ENCODE peak calls at places on chromosomes 5 and 9, in seven cellular contexts. C, D, L, P, X, G and J are unnamed samples.

GRCh38 chr9:16475996-16476395 is 394.5 kb downstream of the BNC2 start:
- DNase-seq in L (no peak), C (no peak), P (no peak), D (no peak), X (no peak), G (no peak), J (no peak)

GRCh38 chr5:169354263-169354662 is 53.3 kb upstream of the SLIT3 start:
- DNase-seq in C (no peak), X (no peak), G (no peak), L (no peak), P (no peak), D (no peak), J (no peak)

GRCh38 chr9:131072107-131072870 is 24.0 kb upstream of the AIF1L start:
- DNase-seq in L (no peak), P (no peak), D (no peak), C (no peak), X (no peak), G (no peak), J (no peak)

GRCh38 chr5:156380846-156381245 is 53.9 kb downstream of the SGCD start:
- DNase-seq in L (no peak), P (no peak), D (no peak), C (no peak), G (no peak), X (no peak), J (no peak)

GRCh38 chr5:149381986-149382338 is 2.9 kb upstream of the IL17B start:
- DNase-seq in D (peak; percentile 89), L (no peak), P (peak; percentile 83), X (no peak), G (peak; percentile 70), C (peak; percentile 77), J (peak; percentile 74)

GRCh38 chr9:97109194-97109811 is 70.4 kb upstream of the CTSV start:
- DNase-seq in P (peak; percentile 47), X (no peak), C (no peak), D (no peak), G (no peak), L (no peak), J (no peak)

GRCh38 chr5:65262094-65262493 is 219.6 kb downstream of the ADAMTS6 start:
- DNase-seq in L (no peak), P (peak; percentile 29), D (peak; percentile 29), X (no peak), C (peak; percentile 18), G (no peak), J (no peak)

GRCh38 chr9:76658510-76659231 is 105.6 kb upstream of the PCA3 start:
- DNase-seq in L (no peak), X (no peak), G (no peak), C (no peak), P (no peak), D (no peak), J (no peak)

GRCh38 chr5:17713301-17713700 is 79.0 kb downstream of the TAF11L14 start:
- DNase-seq in L (no peak), C (no peak), P (no peak), G (no peak), X (no peak), D (no peak), J (no peak)

GRCh38 chr9:136578915-136579637 is 33.2 kb upstream of the NOTCH1 start:
- DNase-seq in L (no peak), C (no peak), X (no peak), D (no peak), P (peak; percentile 52), G (no peak), J (no peak)

GRCh38 chr5:90518666-90519065 is 10.7 kb downstream of the LYSMD3 start:
- DNase-seq in L (no peak), C (no peak), D (no peak), G (no peak), X (no peak), P (no peak), J (no peak)

GRCh38 chr9:129550199-129550839 is 70.6 kb downstream of the C9orf50 start:
- DNase-seq in D (peak; percentile 89), L (no peak), P (peak; percentile 90), X (no peak), G (peak; percentile 64), C (peak; percentile 86), J (peak; percentile 85)

GRCh38 chr9:97528529-97529230 is 27.2 kb downstream of the TMOD1 start:
- DNase-seq in D (no peak), X (no peak), C (no peak), P (no peak), G (no peak), L (no peak), J (peak; percentile 59)

GRCh38 chr5:173309731-173310130 is 18.5 kb downstream of the STC2 start:
- DNase-seq in C (no peak), D (no peak), P (no peak), G (no peak), L (no peak), X (peak; percentile 61), J (no peak)

GRCh38 chr5:164224772-164225171 is 719.4 kb downstream of the MAT2B start:
- DNase-seq in X (no peak), L (no peak), C (no peak), G (no peak), D (no peak), P (no peak), J (no peak)

GRCh38 chr9:101028346-101029299 is at the start of gene PLPPR1:
- DNase-seq in D (no peak), L (no peak), P (peak; percentile 27), C (peak; percentile 17), X (no peak), G (peak; percentile 57), J (peak; percentile 77)

GRCh38 chr5:172303090-172303995 is 19.8 kb upstream of the UBTD2 start:
- DNase-seq in D (no peak), X (no peak), G (no peak), C (no peak), P (no peak), L (no peak), J (no peak)

DNA sequence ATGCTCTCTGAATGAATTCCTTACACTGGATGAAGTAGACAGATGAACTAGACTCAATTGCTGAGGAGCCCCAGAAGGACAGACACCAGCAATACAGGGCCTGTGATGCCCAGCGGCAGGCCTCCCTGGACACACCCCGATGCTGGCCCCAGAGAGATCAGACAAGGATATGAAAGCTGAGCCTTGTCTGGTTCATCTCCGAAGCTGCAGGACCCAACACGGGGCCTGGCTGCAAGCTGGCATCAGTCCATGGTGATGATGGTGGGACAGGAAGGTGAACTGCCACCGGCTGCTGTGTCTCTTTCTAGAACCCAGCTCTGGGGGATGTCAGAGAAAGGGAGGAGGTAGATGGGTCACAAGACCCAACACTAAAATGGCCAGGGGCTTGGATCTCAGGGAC is 104.0 kb upstream of the LMX1B start:
- DNase-seq in G (no peak), D (no peak), C (no peak), X (no peak), P (no peak), L (no peak), J (peak; percentile 27)
- TF ChIP-seq CTCF in G (no peak), D (no peak), C (no peak), X (no peak), P (no peak), L (no peak), J (no peak)

DNA sequence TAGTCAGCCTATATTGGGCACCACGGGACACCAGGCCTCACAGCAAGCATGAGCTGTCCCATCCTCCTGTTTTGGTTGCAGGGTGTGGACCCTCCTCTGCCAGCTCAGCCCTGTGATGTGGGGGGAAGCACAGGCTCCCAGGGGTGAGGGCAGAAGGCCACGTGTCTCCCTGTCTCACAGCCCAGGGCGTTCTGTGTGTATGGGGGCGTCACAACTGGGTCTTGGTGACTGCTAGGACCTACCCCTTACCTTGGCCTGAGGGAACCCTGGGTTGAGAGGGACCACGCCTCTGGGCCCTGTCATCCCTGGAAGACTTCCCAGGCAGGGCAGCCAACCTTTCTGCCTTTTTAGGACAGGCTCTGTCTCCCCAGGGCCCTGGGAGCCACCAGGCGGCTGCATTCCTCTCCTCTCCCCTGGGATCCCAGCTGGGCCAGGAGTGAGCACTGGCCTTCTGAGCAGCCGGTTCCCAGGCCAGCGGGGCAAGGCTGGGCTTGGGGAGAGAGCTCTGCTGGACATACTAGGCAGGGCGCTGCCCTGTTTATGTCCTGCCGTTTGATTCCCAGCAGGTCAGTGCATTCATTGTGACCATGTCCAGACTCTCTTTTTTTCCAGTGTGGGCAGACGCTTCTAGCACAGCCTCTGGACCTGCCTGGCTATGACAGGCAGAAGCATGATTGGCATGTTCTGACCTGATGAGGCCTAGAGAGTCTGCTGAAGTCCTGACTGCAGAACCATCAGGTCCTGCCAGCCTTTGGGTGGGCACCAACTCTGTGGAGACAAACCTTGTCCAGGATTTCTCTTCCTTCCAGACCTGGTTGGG is 97.5 kb downstream of the DAB2IP start:
- DNase-seq in P (peak; percentile 86), L (no peak), D (peak; percentile 52), G (no peak), C (peak; percentile 70), X (no peak), J (no peak)
- H3K27ac ChIP-seq in P (peak overlapping the region; percentile 29), L (peak overlapping the region; percentile 47), D (peak overlapping the region; percentile 89), G (peak overlapping the region; percentile 91), C (peak overlapping the region; percentile 69), X (peak overlapping the region; percentile 42), J (peak overlapping the region; percentile 7)

DNA sequence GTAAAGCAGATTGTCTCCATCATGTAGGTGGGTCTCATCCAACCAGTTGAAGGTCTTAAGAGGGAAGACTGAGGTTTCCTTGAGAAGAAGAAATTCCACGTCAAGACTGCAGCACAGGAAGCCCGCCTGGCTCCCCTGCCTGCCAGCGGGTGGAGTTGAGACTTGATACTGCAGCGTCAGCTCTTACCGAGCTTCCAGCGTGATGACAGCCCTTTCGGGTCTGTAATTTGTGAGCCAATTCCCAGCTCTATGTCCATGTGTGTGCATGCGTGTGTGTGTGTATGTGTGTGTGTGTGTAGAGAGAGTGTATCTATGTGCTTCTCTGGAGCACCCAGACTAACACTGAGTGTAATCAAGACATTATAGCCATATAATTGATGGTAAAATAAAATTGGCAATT is 379.7 kb upstream of the IRX2 start:
- DNase-seq in C (no peak), G (no peak), X (no peak), L (no peak), D (no peak), P (no peak), J (no peak)
- H3K4me1 ChIP-seq in C (no peaks in the 10 kb centered on the region), G (no peaks in the 10 kb centered on the region), X (no peaks in the 10 kb centered on the region), L (no peaks in the 10 kb centered on the region), D (no peaks in the 10 kb centered on the region), P (no peaks in the 10 kb centered on the region), J (no peaks in the 10 kb centered on the region)

GRCh38 chr5:73367650-73368049 is 80.9 kb downstream of the FOXD1 start:
- DNase-seq in C (no peak), X (no peak), G (no peak), D (no peak), L (no peak), P (no peak), J (no peak)

GRCh38 chr5:73365301-73365853 is 83.2 kb downstream of the FOXD1 start:
- DNase-seq in L (no peak), D (no peak), G (no peak), C (no peak), X (no peak), P (no peak), J (no peak)

GRCh38 chr5:73359395-73359794 is 89.2 kb downstream of the FOXD1 start:
- DNase-seq in L (no peak), P (no peak), G (no peak), D (no peak), X (no peak), C (no peak), J (no peak)

GRCh38 chr5:73365990-73366667 is 82.4 kb downstream of the FOXD1 start:
- DNase-seq in P (no peak), G (no peak), D (no peak), X (no peak), L (no peak), C (no peak), J (no peak)

GRCh38 chr5:73363911-73364730 is 84.5 kb downstream of the FOXD1 start:
- DNase-seq in L (no peak), X (no peak), G (no peak), P (no peak), D (no peak), C (no peak), J (no peak)
- TF ChIP-seq CTCF in L (no peak), X (no peak), G (no peak), P (no peak), D (no peak), C (no peak), J (no peak)

GRCh38 chr9:89036383-89036782 is 45.1 kb downstream of the S1PR3 start:
- DNase-seq in C (no peak), L (no peak), G (no peak), P (no peak), X (no peak), D (no peak), J (no peak)
- H3K27ac ChIP-seq in C (no peak overlapping the region), L (no peak overlapping the region), G (no peak overlapping the region), P (no peak overlapping the region), X (no peak overlapping the region), D (no peak overlapping the region), J (no peak overlapping the region)